ENCODE peak calls at places on chromosome 22, in eight cellular contexts. Z is esophagus squamous epithelium, I is astrocyte of the cerebellum, F is Calu3, N is H9, V is thoracic aorta, R is body of pancreas, U is lower lobe of right lung. M is an unnamed sample.

GRCh38 chr22:50423956-50424355 is 50.9 kb downstream of the SBF1 start:
- DNase-seq in Z (no peak), I (no peak), F (no peak), N (no peak), V (no peak), R (no peak), U (no peak), M (no peak)

GRCh38 chr22:21921729-21922128 is 30.9 kb downstream of the PPM1F start:
- DNase-seq in Z (no peak), I (no peak), F (no peak), N (peak; percentile 76), V (no peak), R (peak; percentile 67), U (no peak), M (no peak)

GRCh38 chr22:48496987-48497650 is 1330.6 kb downstream of the BRD1 start:
- DNase-seq in Z (no peak), I (no peak), F (no peak), N (peak; percentile 78), V (no peak), R (no peak), U (peak; percentile 39), M (no peak)

GRCh38 chr22:29871684-29872083 is 11.3 kb upstream of the MTMR3 start:
- DNase-seq in Z (no peak), I (no peak), F (no peak), N (no peak), V (no peak), R (no peak), U (no peak), M (peak; percentile 27)

GRCh38 chr22:49748514-49748913 is 79.2 kb downstream of the BRD1 start:
- DNase-seq in Z (no peak), I (no peak), F (no peak), N (no peak), V (no peak), R (no peak), U (no peak), M (peak; percentile 80)

GRCh38 chr22:39746600-39747262 is 146.8 kb downstream of the ENTHD1 start:
- DNase-seq in Z (no peak), I (no peak), F (no peak), N (no peak), V (no peak), R (no peak), U (no peak), M (no peak)

GRCh38 chr22:44449061-44449682 is 48.9 kb downstream of the RTL6 start:
- DNase-seq in Z (no peak), I (peak; percentile 76), F (no peak), N (no peak), V (no peak), R (no peak), U (no peak), M (no peak)

GRCh38 chr22:32567544-32567943 is 92.9 kb downstream of the FBXO7 start:
- DNase-seq in Z (no peak), I (no peak), F (no peak), N (no peak), V (no peak), R (no peak), U (no peak), M (no peak)

GRCh38 chr22:29167032-29167911 is 38.4 kb upstream of the EMID1 start:
- DNase-seq in Z (no peak), I (no peak), F (no peak), N (no peak), V (no peak), R (no peak), U (no peak), M (no peak)

GRCh38 chr22:28075260-28075981 is 156.4 kb upstream of the PITPNB start:
- DNase-seq in Z (no peak), I (peak; percentile 46), F (peak; percentile 34), N (no peak), V (no peak), R (peak; percentile 66), U (peak; percentile 50), M (no peak)

GRCh38 chr22:46058591-46059519 is 81.9 kb upstream of the WNT7B start:
- DNase-seq in Z (no peak), I (no peak), F (no peak), N (peak; percentile 22), V (no peak), R (peak; percentile 16), U (peak; percentile 48), M (no peak)

GRCh38 chr22:26461188-26461810 is 22.3 kb downstream of the HPS4 start:
- DNase-seq in Z (no peak), I (no peak), F (peak; percentile 71), N (peak; percentile 87), V (no peak), R (peak; percentile 69), U (peak; percentile 58), M (no peak)

GRCh38 chr22:44051961-44052360 is 27.9 kb downstream of the PARVB start:
- DNase-seq in Z (no peak), I (no peak), F (no peak), N (no peak), V (no peak), R (no peak), U (no peak), M (no peak)

GRCh38 chr22:45302047-45302446 is 7.7 kb upstream of the FAM118A start:
- DNase-seq in Z (no peak), I (peak; percentile 53), F (no peak), N (no peak), V (no peak), R (no peak), U (no peak), M (no peak)

GRCh38 chr22:21642584-21643448 is 714 bp downstream of the SDF2L1 start:
- DNase-seq in Z (no peak), I (no peak), F (peak; percentile 81), N (peak; percentile 80), V (no peak), R (peak; percentile 65), U (peak; percentile 58), M (peak; percentile 88)

GRCh38 chr22:30334601-30335000 is 7.9 kb upstream of the TBC1D10A start:
- DNase-seq in Z (no peak), I (no peak), F (no peak), N (no peak), V (no peak), R (no peak), U (no peak), M (no peak)

GRCh38 chr22:31826443-31826842 is 72.6 kb downstream of the DEPDC5 start:
- DNase-seq in Z (no peak), I (no peak), F (no peak), N (no peak), V (no peak), R (no peak), U (no peak), M (no peak)

GRCh38 chr22:35380537-35381423 is at the start of gene HMOX1:
- DNase-seq in Z (peak; percentile 36), I (peak; percentile 44), F (peak; percentile 80), N (peak; percentile 81), V (peak; percentile 86), R (peak; percentile 85), U (peak; percentile 97), M (peak; percentile 96)
- TF ChIP-seq CTCF in Z (no peak), I (peak; percentile 8), F (no peak), N (no peak), V (no peak), R (no peak), U (peak; percentile 27), M (no peak)

DNA sequence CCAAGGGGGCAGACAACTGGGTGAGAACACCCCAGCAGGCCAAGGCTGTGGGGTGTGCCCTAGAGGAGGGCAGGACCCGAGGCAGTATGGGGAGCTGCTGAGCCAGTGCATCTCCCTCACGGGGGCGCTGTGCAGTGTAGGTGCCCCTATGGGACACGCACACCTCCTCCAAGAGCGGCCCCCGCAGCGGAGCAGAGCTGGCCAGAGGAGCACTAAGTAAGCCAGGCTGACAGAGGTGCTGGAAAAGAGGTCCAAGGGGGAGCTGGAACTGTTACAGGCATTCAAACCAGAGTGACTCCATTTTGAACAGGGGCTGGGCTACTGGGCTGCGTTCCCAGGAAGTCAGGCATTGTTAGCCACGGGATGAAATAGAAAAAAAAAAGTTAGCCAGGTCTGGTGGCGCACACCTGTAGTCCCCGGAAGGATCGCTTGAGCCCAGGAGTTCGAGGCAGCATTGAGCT is 41.8 kb downstream of the TST start:
- DNase-seq in Z (no peak), I (no peak), F (peak; percentile 74), N (peak; percentile 93), V (no peak), R (peak; percentile 64), U (peak; percentile 81), M (no peak)
- TF ChIP-seq CTCF in Z (peak; percentile 28), I (peak; percentile 32), F (no peak), N (peak; percentile 80), V (no peak), R (no peak), U (peak; percentile 42), M (peak; percentile 37)

GRCh38 chr22:37127350-37127878 is 17.9 kb upstream of the TMPRSS6 start:
- DNase-seq in Z (no peak), I (no peak), F (no peak), N (no peak), V (no peak), R (no peak), U (no peak), M (no peak)

GRCh38 chr22:37126383-37126782 is 16.9 kb upstream of the TMPRSS6 start:
- DNase-seq in Z (no peak), I (no peak), F (no peak), N (peak; percentile 74), V (no peak), R (no peak), U (no peak), M (no peak)

GRCh38 chr22:37128555-37129281 is 19.2 kb upstream of the TMPRSS6 start:
- DNase-seq in Z (no peak), I (no peak), F (no peak), N (no peak), V (no peak), R (no peak), U (no peak), M (no peak)

GRCh38 chr22:37130031-37130430 is 19.7 kb downstream of the IL2RB start:
- DNase-seq in Z (no peak), I (no peak), F (no peak), N (no peak), V (no peak), R (no peak), U (no peak), M (no peak)

DNA sequence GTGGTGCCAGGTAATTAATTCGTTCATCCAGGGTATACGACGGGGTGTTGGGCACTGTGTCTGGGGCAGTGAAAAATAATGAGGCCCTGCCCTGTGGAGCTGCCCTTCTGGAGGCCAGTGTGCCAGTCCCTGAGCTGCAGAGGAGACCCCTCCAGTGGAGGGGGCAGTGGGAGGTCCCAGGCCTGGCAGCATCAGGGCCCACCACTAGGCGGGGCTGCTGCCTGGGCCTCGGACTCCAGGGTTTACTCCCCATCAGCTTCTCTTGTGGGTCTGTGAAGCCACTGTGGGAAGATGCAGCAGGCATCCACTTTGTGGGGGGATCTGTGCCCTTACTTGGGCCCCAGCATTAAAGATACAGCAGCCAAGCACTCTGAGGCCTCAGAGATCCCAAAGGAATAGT is 17.4 kb upstream of the TMPRSS6 start:
- DNase-seq in Z (no peak), I (no peak), F (no peak), N (peak; percentile 56), V (no peak), R (no peak), U (no peak), M (no peak)
- TF ChIP-seq CTCF in Z (no peak), I (peak; percentile 36), F (peak; percentile 39), N (peak; percentile 80), V (no peak), R (no peak), U (peak; percentile 20), M (peak; percentile 26)

DNA sequence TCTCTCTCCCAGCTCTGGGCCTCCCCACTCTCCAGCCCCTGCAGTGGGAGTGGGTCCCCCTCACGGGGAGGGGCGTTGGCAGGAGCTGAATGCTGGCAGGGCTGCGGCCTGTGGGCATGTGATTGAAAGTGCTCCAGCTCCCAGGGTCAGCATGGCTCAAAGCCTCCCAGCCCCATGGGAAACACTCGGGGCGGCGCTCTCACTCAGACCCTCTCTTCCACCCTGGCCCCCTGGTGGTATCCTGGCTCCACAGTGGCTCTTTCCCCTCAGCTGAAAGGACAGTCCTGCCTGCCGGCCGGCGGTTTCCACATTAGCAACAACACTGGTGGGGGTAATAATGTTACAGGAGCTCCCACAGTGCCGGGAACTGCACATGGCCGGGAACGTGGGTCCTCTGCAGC is 35.5 kb downstream of the POLR3H start:
- DNase-seq in Z (no peak), I (no peak), F (no peak), N (peak; percentile 32), V (no peak), R (no peak), U (no peak), M (no peak)
- TF ChIP-seq CTCF in Z (no peak), I (peak; percentile 57), F (no peak), N (peak; percentile 30), V (peak; percentile 32), R (no peak), U (no peak), M (no peak)